ENCODE peak calls at places on chromosomes 3 and 15, in four cellular contexts. T is stomach, E is endothelial cell of umbilical vein, K is H1. D is an unnamed sample.

GRCh38 chr3:43484926-43485488 is 136.8 kb downstream of the ANO10 start:
- DNase-seq in K (no peak), E (no peak), T (no peak), D (no peak)

GRCh38 chr15:71962537-71962936 is 152.2 kb downstream of the NR2E3 start:
- DNase-seq in K (no peak), E (peak; percentile 26), T (no peak), D (no peak)

GRCh38 chr3:39378092-39378491 is 5.1 kb upstream of the SLC25A38 start:
- DNase-seq in T (peak; percentile 74), K (peak; percentile 69), E (peak; percentile 38), D (no peak)

GRCh38 chr3:182683335-182684257 is 109.7 kb upstream of the ATP11B start:
- DNase-seq in E (peak; percentile 84), T (peak; percentile 77), K (peak; percentile 80), D (peak; percentile 61)

GRCh38 chr3:38585791-38586420 is 63.6 kb downstream of the SCN5A start:
- DNase-seq in K (peak; percentile 26), T (peak; percentile 9), E (no peak), D (no peak)

GRCh38 chr3:159039286-159039685 is 237.4 kb downstream of the MFSD1 start:
- DNase-seq in E (no peak), K (no peak), T (no peak), D (no peak)

GRCh38 chr3:66036586-66037061 is 2.1 kb downstream of the MAGI1 start:
- DNase-seq in E (peak; percentile 29), K (peak; percentile 59), T (peak; percentile 44), D (no peak)

GRCh38 chr15:68598171-68599152 is 19.7 kb downstream of the CORO2B start:
- DNase-seq in K (no peak), E (no peak), T (no peak), D (no peak)

GRCh38 chr15:39511915-39512260 is 69.0 kb upstream of the THBS1 start:
- DNase-seq in K (no peak), E (peak; percentile 29), T (no peak), D (peak; percentile 3)

GRCh38 chr3:195700319-195700718 is 20.5 kb upstream of the MUC20 start:
- DNase-seq in K (no peak), E (no peak), T (no peak), D (no peak)

GRCh38 chr3:86990734-86991481 is at the start of gene VGLL3:
- DNase-seq in T (peak; percentile 49), E (peak; percentile 44), K (peak; percentile 88), D (no peak)

GRCh38 chr15:100734606-100735005 is 132.2 kb downstream of the ASB7 start:
- DNase-seq in T (no peak), E (no peak), K (no peak), D (no peak)

GRCh38 chr3:18585019-18585968 is 160.2 kb upstream of the SATB1 start:
- DNase-seq in T (no peak), E (no peak), K (no peak), D (no peak)

GRCh38 chr3:62876064-62876463 is 848 bp upstream of the CADPS start:
- DNase-seq in T (no peak), K (peak; percentile 87), E (peak; percentile 21), D (no peak)

GRCh38 chr3:83514130-83514914 is 1444.5 kb upstream of the CADM2 start:
- DNase-seq in E (no peak), T (no peak), K (peak; percentile 49), D (no peak)

GRCh38 chr15:26171266-26171665 is 308.1 kb upstream of the ATP10A start:
- DNase-seq in K (no peak), T (no peak), E (no peak), D (no peak)

GRCh38 chr15:70344666-70345065 is 246.9 kb upstream of the TLE3 start:
- DNase-seq in E (no peak), K (peak; percentile 28), T (peak; percentile 68), D (no peak)

GRCh38 chr3:99928758-99929408 is 111.2 kb downstream of the CMSS1 start:
- DNase-seq in K (no peak), T (no peak), E (no peak), D (no peak)

GRCh38 chr3:78571486-78571885 is 1196.3 kb downstream of the ROBO1 start:
- DNase-seq in E (no peak), T (no peak), K (no peak), D (no peak)

GRCh38 chr3:27630892-27631291 is 91.2 kb downstream of the EOMES start:
- DNase-seq in E (no peak), K (no peak), T (no peak), D (peak; percentile 35)

GRCh38 chr3:99965077-99965476 is 147.4 kb downstream of the CMSS1 start:
- DNase-seq in K (no peak), T (peak; percentile 47), E (peak; percentile 78), D (no peak)

GRCh38 chr15:84822774-84823579 is 5.8 kb downstream of the ALPK3 start:
- DNase-seq in T (no peak), K (no peak), E (no peak), D (no peak)

GRCh38 chr15:33190539-33190938 is 4.0 kb downstream of the FMN1 start:
- DNase-seq in K (no peak), E (no peak), T (no peak), D (no peak)

GRCh38 chr15:41957021-41957897 is 15.1 kb downstream of the EHD4 start:
- DNase-seq in K (no peak), T (no peak), E (peak; percentile 85), D (no peak)

GRCh38 chr3:198027799-198028390 is 67.9 kb downstream of the LMLN start:
- DNase-seq in E (no peak), T (no peak), K (no peak), D (no peak)

GRCh38 chr15:22267761-22268160 is 187.4 kb downstream of the OR4M2 start:
- DNase-seq in K (no peak), E (no peak), T (no peak), D (no peak)

GRCh38 chr3:112376996-112377395 is 44.0 kb downstream of the CD200 start:
- DNase-seq in K (no peak), T (no peak), E (peak; percentile 76), D (no peak)

GRCh38 chr3:157810924-157811718 is 295.1 kb downstream of the SHOX2 start:
- DNase-seq in T (no peak), E (no peak), K (no peak), D (no peak)

GRCh38 chr15:68328485-68328884 is 50.9 kb downstream of the FEM1B start:
- DNase-seq in T (no peak), E (no peak), K (no peak), D (no peak)

GRCh38 chr3:143070977-143071551 is 48.5 kb upstream of the CHST2 start:
- DNase-seq in E (no peak), K (no peak), T (no peak), D (no peak)

GRCh38 chr3:8500208-8500961 is 1.2 kb upstream of the LMCD1 start:
- DNase-seq in E (peak; percentile 85), K (no peak), T (peak; percentile 44), D (no peak)

GRCh38 chr3:61094608-61095007 is 156.6 kb downstream of the FHIT start:
- DNase-seq in K (no peak), E (no peak), T (no peak), D (no peak)

GRCh38 chr3:171682743-171683142 is 127.5 kb downstream of the PLD1 start:
- DNase-seq in E (no peak), K (no peak), T (no peak), D (no peak)
- TF ChIP-seq POLR2A in E (no peak), K (no peak), T (no peak), D (no peak)

DNA sequence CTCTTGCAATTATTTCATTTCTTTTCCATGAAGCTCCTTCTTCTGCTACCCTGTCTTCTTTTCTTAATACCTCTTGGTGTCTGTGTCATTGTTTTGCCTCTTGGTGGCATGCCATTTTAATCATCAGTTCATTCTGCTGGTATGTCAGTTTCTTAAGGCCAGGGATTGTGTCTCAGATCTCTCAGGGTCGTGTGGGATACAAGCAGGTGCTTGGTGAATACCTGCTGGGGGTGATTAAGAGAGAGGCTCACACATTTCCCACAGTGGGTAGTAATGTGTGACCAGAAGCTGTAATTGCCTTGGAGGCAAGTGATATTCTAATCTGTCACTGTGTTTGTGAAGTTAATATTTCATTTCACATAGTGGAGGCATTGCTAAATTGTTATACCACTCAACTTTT is 361.4 kb upstream of the TRIM42 start:
- DNase-seq in K (no peak), T (no peak), E (no peak), D (no peak)
- TF ChIP-seq POLR2A in K (no peak), T (no peak), E (no peak), D (no peak)

GRCh38 chr3:126982522-126983175 is at the start of gene PLXNA1:
- DNase-seq in E (peak; percentile 81), K (peak; percentile 94), T (peak; percentile 81), D (peak; percentile 91)
- TF ChIP-seq POLR2A in E (no peak), K (no peak), T (no peak), D (peak; percentile 78)

DNA sequence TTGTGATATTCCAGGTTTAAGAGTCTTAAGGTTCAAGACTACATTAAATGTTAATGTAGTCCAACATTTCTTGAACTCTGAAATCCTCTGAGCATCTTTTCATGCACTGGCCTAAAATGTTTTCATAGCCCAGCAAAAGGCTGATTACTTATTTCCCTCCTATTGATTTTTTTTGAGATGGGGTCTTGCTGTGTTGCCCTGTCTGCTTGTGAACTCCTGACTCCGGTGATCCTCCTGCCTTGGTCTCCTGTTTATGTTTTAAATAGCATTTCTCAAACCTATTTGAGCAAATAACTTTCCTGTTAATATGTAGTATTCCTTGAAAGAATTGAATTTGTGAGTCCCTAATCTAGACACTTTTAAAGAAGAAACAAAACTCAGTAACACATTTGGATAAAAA is 133.5 kb downstream of the IGF1R start:
- DNase-seq in K (no peak), T (no peak), E (no peak), D (no peak)
- TF ChIP-seq POLR2A in K (no peak), T (no peak), E (no peak), D (no peak)

GRCh38 chr3:156681003-156681402 is 6.6 kb downstream of the TIPARP start:
- DNase-seq in K (no peak), T (peak; percentile 50), E (peak; percentile 64), D (no peak)
- TF ChIP-seq POLR2A in K (no peak), T (no peak), E (no peak), D (no peak)

GRCh38 chr3:170057550-170057949 is 19.8 kb downstream of the GPR160 start:
- DNase-seq in K (peak; percentile 39), T (peak; percentile 77), E (no peak), D (no peak)
- TF ChIP-seq POLR2A in K (no peak), T (no peak), E (no peak), D (no peak)

DNA sequence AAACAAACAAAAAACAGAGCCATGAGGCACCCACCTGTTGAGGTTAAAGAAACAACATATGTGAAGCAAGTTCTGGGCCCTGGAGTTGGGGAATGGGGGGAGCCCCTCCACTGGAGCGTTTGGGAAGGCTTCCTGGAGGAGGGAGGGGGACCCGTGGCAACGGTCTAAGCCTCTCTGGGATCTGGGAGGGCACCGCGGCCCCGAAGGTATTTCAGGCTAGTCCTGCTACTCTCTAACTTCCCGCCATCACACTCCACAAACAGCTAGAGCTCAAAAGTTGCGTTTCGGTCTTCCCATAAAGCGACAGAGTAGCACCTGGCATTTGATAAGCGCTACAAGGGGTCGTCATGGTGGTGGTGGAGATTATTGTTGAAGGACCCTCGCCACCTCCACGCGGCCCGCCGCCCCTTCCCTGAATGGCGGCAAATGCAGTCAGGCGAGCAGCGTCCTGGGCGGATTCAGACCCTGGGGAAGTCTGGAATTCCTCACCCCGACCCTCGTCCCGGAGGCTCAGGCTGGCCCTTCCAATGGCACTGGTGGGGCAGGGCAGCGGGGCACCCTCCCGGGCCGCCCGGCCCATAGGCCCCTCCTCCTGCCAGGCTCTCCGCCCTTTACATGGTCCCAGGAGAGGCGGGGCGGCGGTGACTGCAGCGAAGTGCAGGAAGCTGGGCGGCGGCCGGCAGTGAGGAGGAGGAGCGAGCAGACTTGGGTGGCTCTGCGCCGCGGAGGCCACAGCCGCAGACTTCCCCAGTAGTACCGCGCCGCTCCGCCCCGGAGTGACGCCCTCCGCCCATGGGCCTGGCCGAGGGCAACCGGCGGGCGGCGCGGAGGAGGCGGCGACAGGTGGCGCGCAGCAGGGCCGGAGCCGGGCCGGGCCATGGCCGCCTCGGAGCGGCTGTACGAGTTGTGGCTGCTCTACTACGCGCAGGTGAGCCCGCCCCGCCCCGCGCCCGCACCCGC is at the start of gene NBEAL2:
- DNase-seq in K (peak; percentile 92), T (peak; percentile 99), E (peak; percentile 92), D (peak; percentile 97)
- TF ChIP-seq POLR2A in K (no peak), T (no peak), E (peak; percentile 81), D (peak; percentile 18)

D was measured in H54.